ENCODE peak calls at places on chromosomes 7 and 10, in five cellular contexts. One of them, this sample, is unnamed.

GRCh38 chr10:110730345-110731055 is 86.4 kb downstream of the RBM20 start:
- DNase-seq in psoas muscle: no peak
- DNase-seq in mucosa of descending colon: no peak
- DNase-seq in heart left ventricle: no peak
- DNase-seq in tibial nerve: no peak
- DNase-seq in this sample: no peak

GRCh38 chr10:59880976-59881510 is 25.3 kb downstream of the CCDC6 start:
- DNase-seq in psoas muscle: no peak
- DNase-seq in mucosa of descending colon: no peak
- DNase-seq in heart left ventricle: no peak
- DNase-seq in tibial nerve: no peak
- DNase-seq in this sample: no peak

GRCh38 chr7:39946693-39947092 is 3.4 kb upstream of the CDK13 start:
- DNase-seq in psoas muscle: no peak
- DNase-seq in mucosa of descending colon: no peak
- DNase-seq in heart left ventricle: no peak
- DNase-seq in tibial nerve: no peak
- DNase-seq in this sample: no peak

GRCh38 chr10:34758447-34758996 is 56.6 kb downstream of the PARD3 start:
- DNase-seq in psoas muscle: no peak
- DNase-seq in mucosa of descending colon: no peak
- DNase-seq in heart left ventricle: no peak
- DNase-seq in tibial nerve: no peak
- DNase-seq in this sample: no peak

GRCh38 chr7:114130860-114131259 is 212.1 kb upstream of the PPP1R3A start:
- DNase-seq in psoas muscle: no peak
- DNase-seq in mucosa of descending colon: no peak
- DNase-seq in heart left ventricle: no peak
- DNase-seq in tibial nerve: no peak
- DNase-seq in this sample: no peak

GRCh38 chr10:94183666-94184264 is 179.0 kb downstream of the NOC3L start:
- DNase-seq in psoas muscle: no peak
- DNase-seq in mucosa of descending colon: no peak
- DNase-seq in heart left ventricle: no peak
- DNase-seq in tibial nerve: no peak
- DNase-seq in this sample: no peak

GRCh38 chr10:119022846-119023552 is 6.5 kb upstream of the NANOS1 start:
- DNase-seq in psoas muscle: no peak
- DNase-seq in mucosa of descending colon: no peak
- DNase-seq in heart left ventricle: no peak
- DNase-seq in tibial nerve: no peak
- DNase-seq in this sample: no peak

GRCh38 chr7:141444956-141445355 is 106.3 kb upstream of the AGK start:
- DNase-seq in psoas muscle: no peak
- DNase-seq in mucosa of descending colon: no peak
- DNase-seq in heart left ventricle: no peak
- DNase-seq in tibial nerve: no peak
- DNase-seq in this sample: no peak

GRCh38 chr7:35695628-35695888 is 623 bp upstream of the HERPUD2 start:
- DNase-seq in psoas muscle: no peak
- DNase-seq in mucosa of descending colon: no peak
- DNase-seq in heart left ventricle: no peak
- DNase-seq in tibial nerve: no peak
- DNase-seq in this sample: no peak

GRCh38 chr10:100653957-100654834 is 91.2 kb upstream of the PAX2 start:
- DNase-seq in psoas muscle: no peak
- DNase-seq in mucosa of descending colon: no peak
- DNase-seq in heart left ventricle: no peak
- DNase-seq in tibial nerve: no peak
- DNase-seq in this sample: no peak

GRCh38 chr7:92833766-92834605 is 2.4 kb downstream of the CDK6 start:
- DNase-seq in psoas muscle: peak; percentile 77
- DNase-seq in mucosa of descending colon: peak; percentile 91
- DNase-seq in heart left ventricle: peak; percentile 89
- DNase-seq in tibial nerve: peak; percentile 72
- DNase-seq in this sample: peak; percentile 71
- TF ChIP-seq CTCF in psoas muscle: no peak
- TF ChIP-seq CTCF in mucosa of descending colon: no peak
- TF ChIP-seq CTCF in heart left ventricle: peak; percentile 58
- TF ChIP-seq CTCF in tibial nerve: peak; percentile 42
- TF ChIP-seq CTCF in this sample: no peak

GRCh38 chr7:51280156-51280555 is 36.5 kb downstream of the COBL start:
- DNase-seq in psoas muscle: no peak
- DNase-seq in mucosa of descending colon: no peak
- DNase-seq in heart left ventricle: no peak
- DNase-seq in tibial nerve: no peak
- DNase-seq in this sample: no peak

GRCh38 chr7:51279391-51280023 is 37.1 kb downstream of the COBL start:
- DNase-seq in psoas muscle: no peak
- DNase-seq in mucosa of descending colon: no peak
- DNase-seq in heart left ventricle: no peak
- DNase-seq in tibial nerve: no peak
- DNase-seq in this sample: no peak

GRCh38 chr7:51276091-51276605 is 40.5 kb downstream of the COBL start:
- DNase-seq in psoas muscle: no peak
- DNase-seq in mucosa of descending colon: no peak
- DNase-seq in heart left ventricle: no peak
- DNase-seq in tibial nerve: no peak
- DNase-seq in this sample: no peak

GRCh38 chr7:51276967-51277366 is 39.6 kb downstream of the COBL start:
- DNase-seq in psoas muscle: no peak
- DNase-seq in mucosa of descending colon: no peak
- DNase-seq in heart left ventricle: no peak
- DNase-seq in tibial nerve: no peak
- DNase-seq in this sample: no peak

GRCh38 chr7:51278797-51279196 is 37.8 kb downstream of the COBL start:
- DNase-seq in psoas muscle: peak; percentile 77
- DNase-seq in mucosa of descending colon: no peak
- DNase-seq in heart left ventricle: no peak
- DNase-seq in tibial nerve: no peak
- DNase-seq in this sample: no peak
- H3K4me1 ChIP-seq in psoas muscle: peaks cover 41% of the 10 kb centered on the region
- H3K4me1 ChIP-seq in mucosa of descending colon: no peaks in the 10 kb centered on the region
- H3K4me1 ChIP-seq in heart left ventricle: peaks cover 7% of the 10 kb centered on the region
- H3K4me1 ChIP-seq in tibial nerve: no peaks in the 10 kb centered on the region
- H3K4me1 ChIP-seq in this sample: no peaks in the 10 kb centered on the region

GRCh38 chr7:150904342-150904909 is 52.1 kb downstream of the AOC1 start:
- DNase-seq in psoas muscle: no peak
- DNase-seq in mucosa of descending colon: no peak
- DNase-seq in heart left ventricle: no peak
- DNase-seq in tibial nerve: no peak
- DNase-seq in this sample: no peak

GRCh38 chr7:150909192-150909591 is 56.9 kb downstream of the AOC1 start:
- DNase-seq in psoas muscle: no peak
- DNase-seq in mucosa of descending colon: no peak
- DNase-seq in heart left ventricle: no peak
- DNase-seq in tibial nerve: no peak
- DNase-seq in this sample: no peak

GRCh38 chr7:150910996-150911422 is 58.7 kb downstream of the AOC1 start:
- DNase-seq in psoas muscle: no peak
- DNase-seq in mucosa of descending colon: no peak
- DNase-seq in heart left ventricle: no peak
- DNase-seq in tibial nerve: no peak
- DNase-seq in this sample: no peak

GRCh38 chr7:150911590-150912267 is 59.4 kb downstream of the AOC1 start:
- DNase-seq in psoas muscle: no peak
- DNase-seq in mucosa of descending colon: no peak
- DNase-seq in heart left ventricle: no peak
- DNase-seq in tibial nerve: no peak
- DNase-seq in this sample: no peak

DNA sequence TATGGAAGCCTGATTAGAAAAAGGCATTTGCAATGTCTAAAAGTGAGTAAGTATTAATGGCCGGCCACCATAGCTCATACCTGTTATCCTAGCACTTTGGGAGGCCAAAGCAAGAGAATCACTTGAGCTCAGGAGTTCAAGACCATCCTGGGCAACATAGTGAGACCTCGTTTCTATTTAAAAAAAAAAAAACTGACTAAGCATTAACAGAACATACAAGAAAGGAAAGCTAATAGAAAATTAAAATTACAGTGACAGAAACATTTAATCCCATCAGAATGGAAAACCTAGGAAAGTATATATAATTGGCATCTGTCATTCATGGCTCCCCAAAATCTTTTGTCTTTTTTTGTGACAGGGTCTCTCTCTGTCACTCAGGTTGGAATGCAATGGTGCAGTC is 55.9 kb downstream of the AOC1 start:
- DNase-seq in psoas muscle: no peak
- DNase-seq in mucosa of descending colon: no peak
- DNase-seq in heart left ventricle: no peak
- DNase-seq in tibial nerve: no peak
- DNase-seq in this sample: no peak
- H3K4me3 ChIP-seq in psoas muscle: no peak overlapping the region
- H3K4me3 ChIP-seq in mucosa of descending colon: no peak overlapping the region
- H3K4me3 ChIP-seq in heart left ventricle: no peak overlapping the region
- H3K4me3 ChIP-seq in tibial nerve: no peak overlapping the region
- H3K4me3 ChIP-seq in this sample: no peak overlapping the region

GRCh38 chr7:21722371-21722770 is 179.5 kb downstream of the DNAH11 start:
- DNase-seq in psoas muscle: no peak
- DNase-seq in mucosa of descending colon: no peak
- DNase-seq in heart left ventricle: no peak
- DNase-seq in tibial nerve: no peak
- DNase-seq in this sample: no peak
- TF ChIP-seq CTCF in psoas muscle: peak; percentile 8
- TF ChIP-seq CTCF in mucosa of descending colon: no peak
- TF ChIP-seq CTCF in heart left ventricle: no peak
- TF ChIP-seq CTCF in tibial nerve: no peak
- TF ChIP-seq CTCF in this sample: no peak

GRCh38 chr10:69844698-69845097 is 43.0 kb downstream of the COL13A1 start:
- DNase-seq in psoas muscle: peak; percentile 4
- DNase-seq in mucosa of descending colon: no peak
- DNase-seq in heart left ventricle: no peak
- DNase-seq in tibial nerve: no peak
- DNase-seq in this sample: no peak

GRCh38 chr10:69842020-69842419 is 40.3 kb downstream of the COL13A1 start:
- DNase-seq in psoas muscle: no peak
- DNase-seq in mucosa of descending colon: no peak
- DNase-seq in heart left ventricle: no peak
- DNase-seq in tibial nerve: no peak
- DNase-seq in this sample: no peak

GRCh38 chr10:69845574-69846251 is 44.0 kb downstream of the COL13A1 start:
- DNase-seq in psoas muscle: peak; percentile 90
- DNase-seq in mucosa of descending colon: peak; percentile 85
- DNase-seq in heart left ventricle: peak; percentile 39
- DNase-seq in tibial nerve: no peak
- DNase-seq in this sample: no peak

GRCh38 chr10:69842932-69843331 is 41.2 kb downstream of the COL13A1 start:
- DNase-seq in psoas muscle: no peak
- DNase-seq in mucosa of descending colon: no peak
- DNase-seq in heart left ventricle: no peak
- DNase-seq in tibial nerve: no peak
- DNase-seq in this sample: no peak

GRCh38 chr10:69843923-69844322 is 42.2 kb downstream of the COL13A1 start:
- DNase-seq in psoas muscle: peak; percentile 2
- DNase-seq in mucosa of descending colon: no peak
- DNase-seq in heart left ventricle: no peak
- DNase-seq in tibial nerve: no peak
- DNase-seq in this sample: no peak
- H3K4me1 ChIP-seq in psoas muscle: peaks cover 48% of the 10 kb centered on the region
- H3K4me1 ChIP-seq in mucosa of descending colon: peaks cover 12% of the 10 kb centered on the region
- H3K4me1 ChIP-seq in heart left ventricle: peaks cover 9% of the 10 kb centered on the region
- H3K4me1 ChIP-seq in tibial nerve: no peaks in the 10 kb centered on the region
- H3K4me1 ChIP-seq in this sample: peaks cover 5% of the 10 kb centered on the region

GRCh38 chr7:69690329-69690728 is 92.1 kb downstream of the AUTS2 start:
- DNase-seq in psoas muscle: no peak
- DNase-seq in mucosa of descending colon: no peak
- DNase-seq in heart left ventricle: no peak
- DNase-seq in tibial nerve: no peak
- DNase-seq in this sample: no peak

GRCh38 chr7:69691327-69691726 is 93.1 kb downstream of the AUTS2 start:
- DNase-seq in psoas muscle: no peak
- DNase-seq in mucosa of descending colon: no peak
- DNase-seq in heart left ventricle: no peak
- DNase-seq in tibial nerve: no peak
- DNase-seq in this sample: no peak

GRCh38 chr7:69693042-69693441 is 94.8 kb downstream of the AUTS2 start:
- DNase-seq in psoas muscle: no peak
- DNase-seq in mucosa of descending colon: no peak
- DNase-seq in heart left ventricle: no peak
- DNase-seq in tibial nerve: no peak
- DNase-seq in this sample: no peak

GRCh38 chr7:69687739-69688431 is 89.6 kb downstream of the AUTS2 start:
- DNase-seq in psoas muscle: no peak
- DNase-seq in mucosa of descending colon: no peak
- DNase-seq in heart left ventricle: no peak
- DNase-seq in tibial nerve: no peak
- DNase-seq in this sample: no peak

GRCh38 chr7:69691734-69692133 is 93.5 kb downstream of the AUTS2 start:
- DNase-seq in psoas muscle: no peak
- DNase-seq in mucosa of descending colon: no peak
- DNase-seq in heart left ventricle: no peak
- DNase-seq in tibial nerve: no peak
- DNase-seq in this sample: no peak
- H3K4me3 ChIP-seq in psoas muscle: no peak overlapping the region
- H3K4me3 ChIP-seq in mucosa of descending colon: no peak overlapping the region
- H3K4me3 ChIP-seq in heart left ventricle: no peak overlapping the region
- H3K4me3 ChIP-seq in tibial nerve: no peak overlapping the region
- H3K4me3 ChIP-seq in this sample: no peak overlapping the region

DNA sequence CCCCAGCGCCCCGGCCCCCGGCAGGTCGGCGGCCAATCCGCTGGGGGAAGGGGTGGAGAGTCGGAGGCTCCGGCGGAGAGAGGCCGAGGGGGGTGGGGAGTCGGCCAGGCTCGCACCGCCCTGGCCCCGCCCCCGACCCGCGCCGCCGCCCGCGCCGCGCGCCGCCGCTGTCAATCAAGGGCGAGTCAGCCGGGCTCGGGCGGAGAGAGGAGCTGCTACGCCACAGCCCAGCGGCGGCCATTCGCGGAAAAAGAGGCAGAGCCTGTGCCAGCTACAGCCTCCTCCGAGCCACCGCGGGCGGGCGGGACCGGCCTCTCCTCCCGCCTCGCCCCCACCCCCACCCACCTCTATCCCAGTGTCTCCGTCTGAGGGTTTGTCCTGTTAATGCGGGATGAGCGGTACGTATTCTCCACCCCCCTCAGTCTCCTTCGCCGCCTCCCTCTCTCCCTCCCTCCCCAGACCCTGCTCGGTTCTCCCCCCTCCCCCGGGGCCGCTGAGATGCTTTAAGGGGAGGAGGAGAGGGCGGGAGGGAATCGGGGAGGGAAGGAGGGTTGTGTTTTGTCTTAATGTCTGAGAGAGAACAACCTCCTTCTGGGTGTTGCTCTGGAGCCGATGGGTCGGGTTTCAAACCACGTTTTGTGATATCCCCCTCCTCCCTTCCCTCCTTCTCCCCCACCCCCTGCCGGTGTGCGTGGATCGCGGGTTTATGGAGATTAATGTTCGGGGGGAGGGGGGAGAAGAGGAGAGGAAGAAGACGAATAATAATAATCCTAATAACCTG is at the start of gene SP4:
- DNase-seq in psoas muscle: peak; percentile 98
- DNase-seq in mucosa of descending colon: peak; percentile 96
- DNase-seq in heart left ventricle: peak; percentile 97
- DNase-seq in tibial nerve: peak; percentile 88
- DNase-seq in this sample: peak; percentile 94
- TF ChIP-seq CTCF in psoas muscle: no peak
- TF ChIP-seq CTCF in mucosa of descending colon: no peak
- TF ChIP-seq CTCF in heart left ventricle: no peak
- TF ChIP-seq CTCF in tibial nerve: peak; percentile 16
- TF ChIP-seq CTCF in this sample: no peak